ENCODE peak calls at places on chromosomes 2 and 18, in seven cellular contexts. N, Q, C, P, L, X and G are unnamed samples.

GRCh38 chr18:12391487-12392136 is 14.6 kb upstream of the AFG3L2 start:
- DNase-seq in C (no peak), X (peak; percentile 81), Q (no peak), L (peak; percentile 61), P (peak; percentile 73), N (no peak), G (peak; percentile 75)

GRCh38 chr2:237727363-237727762 is 71.2 kb upstream of the RBM44 start:
- DNase-seq in P (no peak), Q (no peak), X (peak; percentile 43), C (no peak), N (no peak), L (no peak), G (peak; percentile 35)

GRCh38 chr2:45643543-45644542 is 7.6 kb upstream of the PRKCE start:
- DNase-seq in Q (no peak), N (peak; percentile 78), P (peak; percentile 70), X (peak; percentile 58), L (peak; percentile 79), C (peak; percentile 82), G (peak; percentile 62)

GRCh38 chr2:224802407-224802806 is 86.2 kb upstream of the CCDC195 start:
- DNase-seq in N (no peak), Q (no peak), X (peak; percentile 63), C (no peak), P (no peak), L (no peak), G (peak; percentile 3)

GRCh38 chr18:34122724-34123334 is 101.9 kb downstream of the NOL4 start:
- DNase-seq in L (peak; percentile 34), X (peak; percentile 74), Q (no peak), C (no peak), P (peak; percentile 68), N (no peak), G (peak; percentile 63)

GRCh38 chr2:15122915-15123314 is 438.2 kb downstream of the NBAS start:
- DNase-seq in Q (no peak), X (peak; percentile 13), L (no peak), C (no peak), P (no peak), N (no peak), G (peak; percentile 39)

GRCh38 chr2:167293172-167293781 is 405.0 kb downstream of the XIRP2 start:
- DNase-seq in N (no peak), P (no peak), Q (no peak), L (no peak), C (peak; percentile 44), X (peak; percentile 45), G (peak; percentile 15)

GRCh38 chr2:233940376-233941276 is 23.5 kb downstream of the TRPM8 start:
- DNase-seq in Q (no peak), P (no peak), N (no peak), L (no peak), C (no peak), X (no peak), G (no peak)

GRCh38 chr2:23411752-23412431 is 26.9 kb downstream of the KLHL29 start:
- DNase-seq in X (peak; percentile 99), C (no peak), P (no peak), L (no peak), Q (no peak), N (no peak), G (peak; percentile 91)

GRCh38 chr18:36899289-36899688 is 70.4 kb downstream of the KIAA1328 start:
- DNase-seq in C (no peak), L (no peak), Q (no peak), P (peak; percentile 11), N (no peak), X (peak; percentile 63), G (peak; percentile 43)

GRCh38 chr2:115771516-115771915 is 1329.1 kb downstream of the DPP10 start:
- DNase-seq in L (no peak), P (no peak), C (no peak), X (no peak), Q (no peak), N (no peak), G (no peak)

GRCh38 chr18:54679318-54680149 is 88.5 kb downstream of the DYNAP start:
- DNase-seq in N (no peak), X (peak; percentile 93), L (no peak), Q (no peak), C (no peak), P (peak; percentile 18), G (peak; percentile 82)

GRCh38 chr2:217802876-217803638 is 199.7 kb downstream of the TNS1 start:
- DNase-seq in C (no peak), Q (no peak), P (no peak), X (no peak), L (no peak), N (no peak), G (no peak)

GRCh38 chr2:105808418-105809098 is 63.8 kb downstream of the NCK2 start:
- DNase-seq in N (no peak), Q (no peak), P (no peak), L (no peak), C (no peak), X (no peak), G (no peak)

GRCh38 chr2:177284531-177284930 is 20.0 kb upstream of the NFE2L2 start:
- DNase-seq in N (no peak), P (no peak), L (no peak), X (no peak), Q (no peak), C (no peak), G (no peak)

GRCh38 chr2:177282101-177282573 is 17.6 kb upstream of the NFE2L2 start:
- DNase-seq in L (no peak), X (no peak), N (no peak), P (no peak), C (no peak), Q (no peak), G (peak; percentile 36)

GRCh38 chr2:177281400-177282021 is 17.0 kb upstream of the NFE2L2 start:
- DNase-seq in Q (no peak), X (no peak), L (no peak), P (no peak), N (no peak), C (peak; percentile 50), G (peak; percentile 76)

GRCh38 chr2:177283871-177284270 is 19.3 kb upstream of the NFE2L2 start:
- DNase-seq in N (no peak), L (no peak), Q (no peak), X (no peak), P (no peak), C (no peak), G (no peak)

GRCh38 chr2:177282787-177283533 is 18.4 kb upstream of the NFE2L2 start:
- DNase-seq in N (no peak), C (no peak), Q (no peak), P (no peak), X (no peak), L (no peak), G (no peak)
- TF ChIP-seq CTCF in N (no peak), C (no peak), Q (no peak), P (no peak), X (no peak), L (no peak), G (no peak)

GRCh38 chr2:88815243-88816096 is 124.0 kb downstream of the RPIA start:
- DNase-seq in Q (no peak), P (peak; percentile 54), C (no peak), X (no peak), L (no peak), N (no peak), G (no peak)

GRCh38 chr2:88811238-88811637 is 119.8 kb downstream of the RPIA start:
- DNase-seq in Q (no peak), L (no peak), X (no peak), P (no peak), C (no peak), N (no peak), G (no peak)

GRCh38 chr2:88811681-88812080 is 120.2 kb downstream of the RPIA start:
- DNase-seq in N (no peak), C (no peak), Q (no peak), P (no peak), L (no peak), X (no peak), G (no peak)

GRCh38 chr2:88810488-88810887 is 119.0 kb downstream of the RPIA start:
- DNase-seq in P (no peak), L (no peak), Q (no peak), N (no peak), X (no peak), C (no peak), G (no peak)

DNA sequence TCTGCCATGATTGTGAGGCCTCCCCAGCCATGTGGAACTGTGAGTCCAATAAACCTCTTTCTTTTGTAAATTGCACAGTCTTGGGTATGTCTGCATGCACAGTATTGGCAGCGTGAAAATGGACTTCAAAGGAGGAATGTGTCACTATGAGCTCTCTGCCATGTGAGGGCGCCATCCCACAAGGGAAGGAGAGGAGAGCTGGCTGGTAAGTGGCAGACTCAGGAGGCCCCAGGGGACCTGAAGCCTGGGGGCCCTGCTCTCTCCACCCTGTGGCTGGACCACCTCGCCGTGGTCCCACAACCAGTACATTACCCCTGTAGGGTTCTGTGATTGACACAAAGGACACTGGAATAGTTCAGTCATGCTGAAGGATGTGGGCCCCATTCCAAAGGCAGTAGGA is 122.1 kb downstream of the RPIA start:
- DNase-seq in X (peak; percentile 9), P (peak; percentile 65), N (no peak), Q (no peak), L (no peak), C (no peak), G (peak; percentile 11)
- TF ChIP-seq CTCF in X (peak; percentile 7), P (peak; percentile 70), N (no peak), Q (no peak), L (no peak), C (peak; percentile 8), G (no peak)

GRCh38 chr2:41405429-41405828 is 642.4 kb upstream of the PKDCC start:
- DNase-seq in C (no peak), N (no peak), L (no peak), P (no peak), X (no peak), Q (no peak), G (no peak)

GRCh38 chr2:41395692-41396091 is 652.1 kb upstream of the PKDCC start:
- DNase-seq in Q (no peak), C (no peak), X (no peak), P (no peak), N (no peak), L (no peak), G (no peak)

GRCh38 chr2:41394541-41394940 is 653.3 kb upstream of the PKDCC start:
- DNase-seq in N (no peak), Q (no peak), P (no peak), C (no peak), L (no peak), X (no peak), G (no peak)

GRCh38 chr2:41400057-41400665 is 647.7 kb upstream of the PKDCC start:
- DNase-seq in P (peak; percentile 20), Q (no peak), N (no peak), C (no peak), X (peak; percentile 36), L (no peak), G (peak; percentile 39)
- TF ChIP-seq CTCF in P (peak; percentile 70), Q (no peak), N (peak; percentile 5), C (peak; percentile 15), X (peak; percentile 31), L (no peak), G (peak; percentile 5)

GRCh38 chr2:72788756-72789155 is 37.1 kb downstream of the EXOC6B start:
- DNase-seq in N (no peak), P (no peak), C (no peak), Q (no peak), X (peak; percentile 70), L (no peak), G (peak; percentile 26)
- TF ChIP-seq CTCF in N (no peak), P (no peak), C (no peak), Q (no peak), X (no peak), L (no peak), G (no peak)

GRCh38 chr2:44389895-44390294 is 28.1 kb downstream of the CAMKMT start:
- DNase-seq in X (peak; percentile 4), P (no peak), Q (no peak), C (no peak), L (no peak), N (no peak), G (no peak)
- TF ChIP-seq CTCF in X (peak; percentile 39), P (peak; percentile 63), Q (no peak), C (no peak), L (peak; percentile 32), N (peak; percentile 31), G (no peak)